ENCODE peak calls at places on chromosomes 1 and 21, in nine cellular contexts. F is left ventricle myocardium inferior, J is fibroblast of lung, H is H9, D is heart left ventricle, G is suprapubic skin, B is Calu3, Y is DND-41, E is gastrocnemius medialis. M is an unnamed sample.

GRCh38 chr1:185696419-185697150 is 37.6 kb upstream of the HMCN1 start:
- DNase-seq in F (no peak), J (no peak), H (no peak), D (no peak), G (no peak), B (no peak), Y (no peak), E (no peak), M (no peak)

GRCh38 chr1:75614455-75615379 is 3.8 kb upstream of the SLC44A5 start:
- DNase-seq in F (peak), J (peak), H (peak), D (peak), G (no peak), B (peak), Y (peak), E (no peak), M (peak)

GRCh38 chr1:118785246-118785645 is 202.9 kb downstream of the TBX15 start:
- DNase-seq in F (no peak), J (peak), H (no peak), D (no peak), G (no peak), B (peak), Y (peak), E (no peak), M (no peak)

GRCh38 chr1:157111396-157112165 is 12.0 kb upstream of the ETV3L start:
- DNase-seq in F (no peak), J (no peak), H (peak), D (no peak), G (peak), B (no peak), Y (no peak), E (no peak), M (no peak)

GRCh38 chr1:152026895-152027294 is 9.9 kb downstream of the S100A11 start:
- DNase-seq in F (no peak), J (peak), H (no peak), D (no peak), G (no peak), B (no peak), Y (no peak), E (no peak), M (no peak)

GRCh38 chr1:30132602-30133271 is 590.6 kb downstream of the MATN1 start:
- DNase-seq in F (no peak), J (no peak), H (no peak), D (no peak), G (no peak), B (no peak), Y (no peak), E (no peak), M (peak)

GRCh38 chr1:85626818-85627217 is 46.3 kb downstream of the CCN1 start:
- DNase-seq in F (no peak), J (no peak), H (no peak), D (no peak), G (no peak), B (no peak), Y (no peak), E (no peak), M (no peak)

GRCh38 chr1:172719066-172719627 is 60.2 kb downstream of the FASLG start:
- DNase-seq in F (no peak), J (peak), H (no peak), D (no peak), G (no peak), B (no peak), Y (no peak), E (no peak), M (no peak)

GRCh38 chr1:11059166-11059989 is 440 bp downstream of the SRM start:
- DNase-seq in F (peak), J (peak), H (no peak), D (no peak), G (no peak), B (no peak), Y (peak), E (no peak), M (no peak)

GRCh38 chr1:35883681-35884155 is 709 bp downstream of the AGO1 start:
- DNase-seq in F (peak), J (peak), H (peak), D (peak), G (no peak), B (peak), Y (peak), E (no peak), M (no peak)

GRCh38 chr1:65994223-65994622 is 201.5 kb downstream of the PDE4B start:
- DNase-seq in F (no peak), J (no peak), H (no peak), D (no peak), G (no peak), B (no peak), Y (no peak), E (no peak), M (no peak)

GRCh38 chr1:167251482-167251881 is 30.8 kb downstream of the POU2F1 start:
- DNase-seq in F (no peak), J (no peak), H (no peak), D (no peak), G (no peak), B (no peak), Y (no peak), E (no peak), M (no peak)

GRCh38 chr1:213692236-213692831 is 295.4 kb upstream of the PROX1 start:
- DNase-seq in F (no peak), J (no peak), H (no peak), D (no peak), G (no peak), B (no peak), Y (no peak), E (no peak), M (no peak)

GRCh38 chr1:64598100-64598571 is 128.2 kb downstream of the CACHD1 start:
- DNase-seq in F (no peak), J (peak), H (no peak), D (no peak), G (no peak), B (peak), Y (no peak), E (no peak), M (no peak)

GRCh38 chr1:1004780-1005697 is 5.1 kb upstream of the HES4 start:
- DNase-seq in F (no peak), J (peak), H (peak), D (peak), G (peak), B (peak), Y (no peak), E (no peak), M (peak)

GRCh38 chr1:230163205-230163604 is 96.2 kb downstream of the GALNT2 start:
- DNase-seq in F (no peak), J (peak), H (peak), D (no peak), G (no peak), B (no peak), Y (no peak), E (peak), M (no peak)

GRCh38 chr1:192539450-192540132 is 36.0 kb upstream of the RGS1 start:
- DNase-seq in F (no peak), J (peak), H (no peak), D (no peak), G (no peak), B (no peak), Y (no peak), E (no peak), M (no peak)

GRCh38 chr1:37020653-37021277 is 13.6 kb downstream of the GRIK3 start:
- DNase-seq in F (no peak), J (no peak), H (peak), D (no peak), G (no peak), B (peak), Y (peak), E (no peak), M (no peak)
- TF ChIP-seq CTCF in F (no peak), J (no peak), H (peak), D (no peak), G (no peak), B (no peak), Y (peak), E (no peak), M (no peak)

GRCh38 chr1:201783067-201783466 is 45.9 kb upstream of the IPO9 start:
- DNase-seq in F (no peak), J (no peak), H (no peak), D (no peak), G (no peak), B (no peak), Y (no peak), E (no peak), M (no peak)
- TF ChIP-seq CTCF in F (no peak), J (no peak), H (no peak), D (no peak), G (no peak), B (no peak), Y (no peak), E (no peak), M (no peak)

DNA sequence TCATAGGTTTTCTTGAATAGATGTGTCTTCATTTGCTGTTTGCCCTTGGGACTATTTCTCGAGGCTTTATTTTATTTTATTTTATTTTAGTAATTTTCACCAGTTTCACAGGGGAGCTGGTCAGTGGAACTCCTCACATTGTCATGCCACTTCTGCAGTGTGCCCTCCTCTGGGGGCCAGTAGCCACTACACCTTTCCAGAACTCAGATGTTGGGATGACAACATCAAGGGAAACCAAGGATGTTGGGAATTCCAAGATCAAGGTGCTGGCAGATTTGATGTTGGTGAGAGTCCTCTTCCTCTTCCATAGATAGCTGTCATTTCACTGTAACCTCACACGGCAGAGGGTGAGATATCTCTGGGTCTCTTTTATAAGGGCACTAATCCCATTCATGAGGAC is 35.5 kb downstream of the SLC26A9 start:
- DNase-seq in F (no peak), J (no peak), H (no peak), D (no peak), G (no peak), B (peak), Y (no peak), E (no peak), M (no peak)
- TF ChIP-seq CTCF in F (peak), J (peak), H (peak), D (peak), G (no peak), B (peak), Y (peak), E (no peak), M (peak)

DNA sequence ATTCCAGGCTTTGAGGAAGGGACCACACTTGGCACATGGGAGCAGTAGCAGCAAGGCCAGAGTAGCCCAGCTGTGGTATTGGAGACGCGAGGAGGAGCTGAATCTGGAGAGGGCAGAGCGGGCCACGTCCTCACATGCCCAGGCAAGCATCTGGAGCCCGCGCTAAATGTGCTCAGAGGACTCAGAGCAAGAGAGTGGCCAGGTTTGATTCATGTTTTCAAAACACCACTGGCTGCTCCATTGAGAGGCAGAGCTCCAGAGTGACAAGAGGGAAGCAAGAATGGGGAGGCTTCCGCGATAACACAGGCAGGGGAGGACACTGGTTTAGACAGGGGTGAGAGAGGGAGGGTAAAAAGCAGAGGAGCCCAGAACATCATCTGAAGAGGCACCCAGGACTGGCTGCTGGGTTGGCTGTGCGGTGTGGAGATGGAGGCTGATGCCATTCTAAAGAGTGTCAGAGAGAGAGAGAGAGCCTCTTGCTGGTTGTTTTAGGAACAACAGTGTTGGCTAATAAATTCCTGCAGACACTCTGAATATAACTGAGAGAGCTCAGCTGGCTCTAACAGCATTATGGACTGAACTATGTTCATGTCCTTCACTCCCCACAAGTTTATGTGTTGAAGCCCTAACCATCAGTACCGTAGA is 32.3 kb downstream of the RCAN1 start:
- DNase-seq in F (peak), J (peak), H (peak), D (no peak), G (no peak), B (peak), Y (no peak), E (no peak), M (no peak)
- TF ChIP-seq CTCF in F (peak), J (peak), H (peak), D (peak), G (peak), B (no peak), Y (peak), E (peak), M (peak)

GRCh38 chr21:46096596-46096981 is 1.3 kb upstream of the COL6A2 start:
- DNase-seq in F (no peak), J (no peak), H (peak), D (no peak), G (no peak), B (no peak), Y (no peak), E (no peak), M (no peak)

GRCh38 chr21:46098303-46099141 is 610 bp downstream of the COL6A2 start:
- DNase-seq in F (peak), J (no peak), H (peak), D (peak), G (peak), B (no peak), Y (no peak), E (no peak), M (peak)

GRCh38 chr21:46099476-46099875 is 1.6 kb downstream of the COL6A2 start:
- DNase-seq in F (peak), J (no peak), H (peak), D (peak), G (peak), B (no peak), Y (no peak), E (no peak), M (peak)

GRCh38 chr21:46096997-46097825 is 701 bp upstream of the COL6A2 start:
- DNase-seq in F (no peak), J (no peak), H (peak), D (peak), G (no peak), B (no peak), Y (no peak), E (no peak), M (peak)

DNA sequence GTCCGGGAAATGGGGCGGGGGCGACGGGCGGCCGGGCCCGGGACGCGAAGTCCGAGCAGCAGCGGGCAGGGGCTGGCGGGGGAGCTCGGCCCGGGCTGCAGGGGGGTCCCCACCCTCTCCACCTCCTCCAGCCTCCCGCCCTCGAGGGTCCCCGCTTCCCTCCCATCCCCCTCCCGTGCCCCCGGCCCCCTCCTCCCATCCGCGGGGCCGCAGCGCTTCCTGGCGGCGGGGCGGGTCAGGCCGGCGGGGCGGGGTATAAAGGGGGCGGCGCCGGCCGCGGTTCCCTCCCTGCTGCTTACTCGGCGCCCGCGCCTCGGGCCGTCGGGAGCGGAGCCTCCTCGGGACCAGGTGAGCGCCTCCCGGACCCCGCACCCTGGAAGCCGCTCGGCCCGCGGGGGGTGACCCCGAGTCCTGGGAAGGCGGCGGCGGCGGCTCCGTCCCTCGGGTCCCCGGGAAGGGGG is at the start of gene COL6A2:
- DNase-seq in F (peak), J (peak), H (peak), D (peak), G (peak), B (peak), Y (no peak), E (no peak), M (peak)
- TF ChIP-seq CTCF in F (peak), J (no peak), H (peak), D (peak), G (no peak), B (no peak), Y (no peak), E (no peak), M (peak)

GRCh38 chr1:154353966-154354365 is 28.6 kb downstream of the ATP8B2 start:
- DNase-seq in F (no peak), J (no peak), H (no peak), D (no peak), G (no peak), B (no peak), Y (no peak), E (no peak), M (no peak)

GRCh38 chr1:154353460-154353904 is 28.2 kb downstream of the ATP8B2 start:
- DNase-seq in F (no peak), J (peak), H (no peak), D (no peak), G (no peak), B (peak), Y (no peak), E (no peak), M (no peak)

GRCh38 chr1:154352581-154353459 is 27.5 kb downstream of the ATP8B2 start:
- DNase-seq in F (peak), J (peak), H (peak), D (peak), G (peak), B (peak), Y (peak), E (no peak), M (no peak)

GRCh38 chr1:154351363-154352068 is 26.2 kb downstream of the ATP8B2 start:
- DNase-seq in F (no peak), J (no peak), H (no peak), D (no peak), G (no peak), B (peak), Y (no peak), E (no peak), M (no peak)

DNA sequence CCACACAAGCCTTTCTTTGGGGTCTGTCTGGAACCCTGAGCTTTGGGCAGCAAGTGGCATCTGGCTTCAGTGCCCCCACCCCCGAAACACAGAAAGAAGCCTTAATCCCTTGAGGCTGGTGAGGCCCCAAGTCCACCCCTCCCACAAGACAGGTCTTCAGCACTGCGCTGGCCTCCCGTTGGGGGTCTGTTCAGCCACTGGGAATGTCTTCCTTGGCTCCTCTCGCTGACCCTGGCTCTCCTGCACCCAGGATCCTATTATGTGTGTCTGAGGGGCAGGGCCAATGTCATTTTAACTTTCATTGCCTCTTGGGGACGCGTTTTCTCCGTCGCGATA is 26.9 kb downstream of the ATP8B2 start:
- DNase-seq in F (no peak), J (no peak), H (no peak), D (no peak), G (no peak), B (no peak), Y (no peak), E (no peak), M (no peak)
- TF ChIP-seq CTCF in F (no peak), J (no peak), H (no peak), D (no peak), G (no peak), B (no peak), Y (no peak), E (no peak), M (no peak)

GRCh38 chr1:227792216-227793078 is 23.0 kb upstream of the PRSS38 start:
- DNase-seq in F (no peak), J (no peak), H (peak), D (no peak), G (no peak), B (no peak), Y (no peak), E (no peak), M (no peak)
- TF ChIP-seq CTCF in F (no peak), J (no peak), H (peak), D (no peak), G (no peak), B (no peak), Y (peak), E (no peak), M (peak)

M was measured in chondrocyte.